ENCODE peak calls at places on chromosomes 13 and 19, in seven cellular contexts. One of them, this sample, is unnamed.

GRCh38 chr19:51110666-51110971 is 2.4 kb upstream of the CTU1 start:
- DNase-seq in cardiac fibroblast: no peak
- DNase-seq in CD4-positive, alpha-beta T cell: no peak
- DNase-seq in cardiac muscle cell: no peak
- DNase-seq in lower lobe of right lung: no peak
- DNase-seq in hepatocyte: no peak
- DNase-seq in prostate gland: no peak
- DNase-seq in this sample: no peak

GRCh38 chr19:2578391-2578826 is 102.5 kb downstream of the GADD45B start:
- DNase-seq in cardiac fibroblast: peak; percentile 80
- DNase-seq in CD4-positive, alpha-beta T cell: no peak
- DNase-seq in cardiac muscle cell: peak; percentile 71
- DNase-seq in lower lobe of right lung: no peak
- DNase-seq in hepatocyte: peak; percentile 52
- DNase-seq in prostate gland: peak; percentile 55
- DNase-seq in this sample: no peak

GRCh38 chr19:2047076-2047448 is 4.0 kb downstream of the MKNK2 start:
- DNase-seq in cardiac fibroblast: no peak
- DNase-seq in CD4-positive, alpha-beta T cell: no peak
- DNase-seq in cardiac muscle cell: no peak
- DNase-seq in lower lobe of right lung: no peak
- DNase-seq in hepatocyte: no peak
- DNase-seq in prostate gland: no peak
- DNase-seq in this sample: no peak

GRCh38 chr13:108020027-108020426 is 195.3 kb downstream of the LIG4 start:
- DNase-seq in cardiac fibroblast: no peak
- DNase-seq in CD4-positive, alpha-beta T cell: no peak
- DNase-seq in cardiac muscle cell: no peak
- DNase-seq in lower lobe of right lung: no peak
- DNase-seq in hepatocyte: peak; percentile 14
- DNase-seq in prostate gland: no peak
- DNase-seq in this sample: no peak

GRCh38 chr13:90545070-90545840 is 802.2 kb upstream of the MIR17HG start:
- DNase-seq in cardiac fibroblast: peak; percentile 11
- DNase-seq in CD4-positive, alpha-beta T cell: no peak
- DNase-seq in cardiac muscle cell: peak; percentile 14
- DNase-seq in lower lobe of right lung: no peak
- DNase-seq in hepatocyte: no peak
- DNase-seq in prostate gland: no peak
- DNase-seq in this sample: no peak

GRCh38 chr19:13782537-13782936 is 8.3 kb downstream of the C19orf53 start:
- DNase-seq in cardiac fibroblast: no peak
- DNase-seq in CD4-positive, alpha-beta T cell: no peak
- DNase-seq in cardiac muscle cell: peak; percentile 21
- DNase-seq in lower lobe of right lung: no peak
- DNase-seq in hepatocyte: no peak
- DNase-seq in prostate gland: no peak
- DNase-seq in this sample: no peak

GRCh38 chr19:47305309-47305751 is 4.3 kb upstream of the C5AR1 start:
- DNase-seq in cardiac fibroblast: peak; percentile 79
- DNase-seq in CD4-positive, alpha-beta T cell: peak; percentile 44
- DNase-seq in cardiac muscle cell: peak; percentile 89
- DNase-seq in lower lobe of right lung: peak; percentile 74
- DNase-seq in hepatocyte: peak; percentile 85
- DNase-seq in prostate gland: no peak
- DNase-seq in this sample: peak; percentile 60

GRCh38 chr19:14580623-14581237 is 2.2 kb upstream of the CLEC17A start:
- DNase-seq in cardiac fibroblast: no peak
- DNase-seq in CD4-positive, alpha-beta T cell: no peak
- DNase-seq in cardiac muscle cell: no peak
- DNase-seq in lower lobe of right lung: no peak
- DNase-seq in hepatocyte: no peak
- DNase-seq in prostate gland: no peak
- DNase-seq in this sample: peak; percentile 45

GRCh38 chr13:110913911-110914292 is 967 bp downstream of the ANKRD10 start:
- DNase-seq in cardiac fibroblast: no peak
- DNase-seq in CD4-positive, alpha-beta T cell: no peak
- DNase-seq in cardiac muscle cell: no peak
- DNase-seq in lower lobe of right lung: no peak
- DNase-seq in hepatocyte: no peak
- DNase-seq in prostate gland: peak; percentile 29
- DNase-seq in this sample: no peak

GRCh38 chr19:2477141-2477710 is 1.3 kb downstream of the GADD45B start:
- DNase-seq in cardiac fibroblast: peak; percentile 42
- DNase-seq in CD4-positive, alpha-beta T cell: peak; percentile 18
- DNase-seq in cardiac muscle cell: peak; percentile 34
- DNase-seq in lower lobe of right lung: peak; percentile 63
- DNase-seq in hepatocyte: peak; percentile 69
- DNase-seq in prostate gland: peak; percentile 47
- DNase-seq in this sample: no peak

GRCh38 chr19:23822735-23823134 is 64.0 kb upstream of the ZNF681 start:
- DNase-seq in cardiac fibroblast: no peak
- DNase-seq in CD4-positive, alpha-beta T cell: no peak
- DNase-seq in cardiac muscle cell: no peak
- DNase-seq in lower lobe of right lung: no peak
- DNase-seq in hepatocyte: no peak
- DNase-seq in prostate gland: no peak
- DNase-seq in this sample: no peak

GRCh38 chr13:109694972-109695371 is 91.4 kb downstream of the IRS2 start:
- DNase-seq in cardiac fibroblast: no peak
- DNase-seq in CD4-positive, alpha-beta T cell: no peak
- DNase-seq in cardiac muscle cell: no peak
- DNase-seq in lower lobe of right lung: no peak
- DNase-seq in hepatocyte: peak; percentile 40
- DNase-seq in prostate gland: no peak
- DNase-seq in this sample: no peak

GRCh38 chr19:51107406-51108065 is 673 bp downstream of the CTU1 start:
- DNase-seq in cardiac fibroblast: peak; percentile 14
- DNase-seq in CD4-positive, alpha-beta T cell: no peak
- DNase-seq in cardiac muscle cell: no peak
- DNase-seq in lower lobe of right lung: no peak
- DNase-seq in hepatocyte: peak; percentile 54
- DNase-seq in prostate gland: no peak
- DNase-seq in this sample: no peak

GRCh38 chr13:109779074-109779473 is 7.3 kb downstream of the IRS2 start:
- DNase-seq in cardiac fibroblast: no peak
- DNase-seq in CD4-positive, alpha-beta T cell: peak; percentile 36
- DNase-seq in cardiac muscle cell: no peak
- DNase-seq in lower lobe of right lung: no peak
- DNase-seq in hepatocyte: no peak
- DNase-seq in prostate gland: no peak
- DNase-seq in this sample: no peak

GRCh38 chr13:33135097-33135496 is 118.9 kb downstream of the KL start:
- DNase-seq in cardiac fibroblast: no peak
- DNase-seq in CD4-positive, alpha-beta T cell: no peak
- DNase-seq in cardiac muscle cell: no peak
- DNase-seq in lower lobe of right lung: no peak
- DNase-seq in hepatocyte: no peak
- DNase-seq in prostate gland: no peak
- DNase-seq in this sample: peak; percentile 27

GRCh38 chr19:872266-872951 is 12.9 kb downstream of the CFD start:
- DNase-seq in cardiac fibroblast: peak; percentile 56
- DNase-seq in CD4-positive, alpha-beta T cell: peak; percentile 77
- DNase-seq in cardiac muscle cell: peak; percentile 89
- DNase-seq in lower lobe of right lung: peak; percentile 88
- DNase-seq in hepatocyte: peak; percentile 79
- DNase-seq in prostate gland: no peak
- DNase-seq in this sample: peak; percentile 92

DNA sequence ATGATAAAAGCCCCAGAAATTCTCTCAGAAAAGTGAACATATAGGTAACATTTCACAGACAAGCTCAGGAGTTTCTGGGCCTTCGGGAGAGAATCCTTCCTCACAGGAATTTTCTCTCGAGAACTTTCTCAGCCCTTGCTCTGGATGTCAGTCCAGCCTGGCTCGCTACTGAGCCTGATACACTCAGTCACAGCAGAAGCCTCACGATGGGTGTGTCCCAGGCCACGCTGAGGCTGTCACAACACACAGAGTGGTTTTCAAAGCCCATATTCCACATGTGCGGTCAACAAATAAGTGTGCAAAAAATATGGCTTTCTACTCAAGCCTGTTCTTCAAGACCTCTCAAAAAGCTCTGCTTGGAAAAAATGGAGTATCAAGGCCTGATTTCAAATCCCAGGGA is 31.5 kb upstream of the MEDAG start:
- DNase-seq in cardiac fibroblast: no peak
- DNase-seq in CD4-positive, alpha-beta T cell: no peak
- DNase-seq in cardiac muscle cell: no peak
- DNase-seq in lower lobe of right lung: no peak
- DNase-seq in hepatocyte: no peak
- DNase-seq in prostate gland: no peak
- DNase-seq in this sample: no peak
- TF ChIP-seq CTCF in cardiac fibroblast: no peak
- TF ChIP-seq CTCF in CD4-positive, alpha-beta T cell: no peak
- TF ChIP-seq CTCF in cardiac muscle cell: no peak
- TF ChIP-seq CTCF in lower lobe of right lung: no peak
- TF ChIP-seq CTCF in hepatocyte: no peak
- TF ChIP-seq CTCF in prostate gland: no peak
- TF ChIP-seq CTCF in this sample: no peak

DNA sequence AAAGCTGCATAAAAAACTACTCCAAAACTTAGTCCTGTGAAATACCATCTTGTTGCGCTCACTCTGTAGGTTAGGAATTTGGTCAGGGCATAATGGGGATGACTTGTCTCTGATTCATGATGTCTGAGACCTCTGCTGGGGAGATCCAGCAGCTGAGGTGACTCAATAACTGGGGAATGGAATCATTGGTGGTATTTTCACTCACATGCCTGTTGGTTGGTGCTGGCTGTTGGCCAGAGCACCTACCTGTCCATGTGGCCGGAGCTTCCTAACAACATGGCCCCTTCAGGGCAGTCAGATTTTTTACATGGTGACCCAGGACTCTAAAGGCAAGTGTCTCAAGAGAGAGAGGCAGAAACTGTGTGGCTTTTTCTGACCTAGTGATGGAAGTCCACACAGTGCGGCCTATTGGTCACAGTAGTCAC is 7.4 kb upstream of the ESD start:
- DNase-seq in cardiac fibroblast: peak; percentile 66
- DNase-seq in CD4-positive, alpha-beta T cell: no peak
- DNase-seq in cardiac muscle cell: peak; percentile 72
- DNase-seq in lower lobe of right lung: no peak
- DNase-seq in hepatocyte: no peak
- DNase-seq in prostate gland: no peak
- DNase-seq in this sample: no peak
- TF ChIP-seq CTCF in cardiac fibroblast: no peak
- TF ChIP-seq CTCF in CD4-positive, alpha-beta T cell: no peak
- TF ChIP-seq CTCF in cardiac muscle cell: no peak
- TF ChIP-seq CTCF in lower lobe of right lung: no peak
- TF ChIP-seq CTCF in hepatocyte: no peak
- TF ChIP-seq CTCF in prostate gland: no peak
- TF ChIP-seq CTCF in this sample: no peak

GRCh38 chr19:49224856-49225255 is 67.3 kb downstream of the TRPM4 start:
- DNase-seq in cardiac fibroblast: peak; percentile 70
- DNase-seq in CD4-positive, alpha-beta T cell: no peak
- DNase-seq in cardiac muscle cell: peak; percentile 67
- DNase-seq in lower lobe of right lung: no peak
- DNase-seq in hepatocyte: peak; percentile 39
- DNase-seq in prostate gland: peak; percentile 36
- DNase-seq in this sample: no peak
- TF ChIP-seq CTCF in cardiac fibroblast: peak; percentile 51
- TF ChIP-seq CTCF in CD4-positive, alpha-beta T cell: no peak
- TF ChIP-seq CTCF in cardiac muscle cell: peak; percentile 39
- TF ChIP-seq CTCF in lower lobe of right lung: peak; percentile 19
- TF ChIP-seq CTCF in hepatocyte: peak; percentile 38
- TF ChIP-seq CTCF in prostate gland: peak; percentile 51
- TF ChIP-seq CTCF in this sample: peak; percentile 23

GRCh38 chr19:10911579-10912363 is 16.7 kb downstream of the YIPF2 start:
- DNase-seq in cardiac fibroblast: no peak
- DNase-seq in CD4-positive, alpha-beta T cell: no peak
- DNase-seq in cardiac muscle cell: no peak
- DNase-seq in lower lobe of right lung: no peak
- DNase-seq in hepatocyte: peak; percentile 2
- DNase-seq in prostate gland: no peak
- DNase-seq in this sample: no peak

GRCh38 chr19:10912619-10913018 is 15.8 kb downstream of the YIPF2 start:
- DNase-seq in cardiac fibroblast: no peak
- DNase-seq in CD4-positive, alpha-beta T cell: no peak
- DNase-seq in cardiac muscle cell: no peak
- DNase-seq in lower lobe of right lung: no peak
- DNase-seq in hepatocyte: no peak
- DNase-seq in prostate gland: no peak
- DNase-seq in this sample: no peak

GRCh38 chr19:10913716-10914340 is 14.6 kb downstream of the YIPF2 start:
- DNase-seq in cardiac fibroblast: no peak
- DNase-seq in CD4-positive, alpha-beta T cell: no peak
- DNase-seq in cardiac muscle cell: no peak
- DNase-seq in lower lobe of right lung: no peak
- DNase-seq in hepatocyte: no peak
- DNase-seq in prostate gland: no peak
- DNase-seq in this sample: no peak

GRCh38 chr19:10908380-10908960 is 20.0 kb downstream of the YIPF2 start:
- DNase-seq in cardiac fibroblast: no peak
- DNase-seq in CD4-positive, alpha-beta T cell: no peak
- DNase-seq in cardiac muscle cell: no peak
- DNase-seq in lower lobe of right lung: no peak
- DNase-seq in hepatocyte: no peak
- DNase-seq in prostate gland: no peak
- DNase-seq in this sample: no peak

GRCh38 chr19:10907925-10908324 is 20.5 kb downstream of the YIPF2 start:
- DNase-seq in cardiac fibroblast: no peak
- DNase-seq in CD4-positive, alpha-beta T cell: no peak
- DNase-seq in cardiac muscle cell: no peak
- DNase-seq in lower lobe of right lung: no peak
- DNase-seq in hepatocyte: no peak
- DNase-seq in prostate gland: no peak
- DNase-seq in this sample: no peak
- TF ChIP-seq CTCF in cardiac fibroblast: no peak
- TF ChIP-seq CTCF in CD4-positive, alpha-beta T cell: no peak
- TF ChIP-seq CTCF in cardiac muscle cell: no peak
- TF ChIP-seq CTCF in lower lobe of right lung: no peak
- TF ChIP-seq CTCF in hepatocyte: no peak
- TF ChIP-seq CTCF in prostate gland: no peak
- TF ChIP-seq CTCF in this sample: no peak

DNA sequence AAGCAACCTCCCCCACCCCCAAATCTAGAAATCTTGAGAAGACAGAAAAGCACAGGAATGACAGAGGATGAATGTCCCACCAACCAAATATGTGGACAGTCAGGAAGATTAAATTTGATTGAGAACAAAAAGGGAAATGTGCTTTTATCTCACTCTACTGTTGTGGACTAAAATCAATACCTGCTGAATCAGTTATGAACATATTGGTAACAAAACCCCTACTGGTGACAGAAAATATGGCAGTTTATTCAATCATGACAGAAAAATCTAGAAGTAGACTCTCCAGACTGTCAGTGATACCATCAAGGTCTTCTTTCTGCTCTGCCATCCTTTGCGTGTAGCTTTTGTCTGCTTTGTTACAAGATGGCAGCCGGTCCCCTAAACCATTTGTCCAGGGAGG is 35.2 kb downstream of the FAM216B start:
- DNase-seq in cardiac fibroblast: no peak
- DNase-seq in CD4-positive, alpha-beta T cell: no peak
- DNase-seq in cardiac muscle cell: no peak
- DNase-seq in lower lobe of right lung: no peak
- DNase-seq in hepatocyte: no peak
- DNase-seq in prostate gland: no peak
- DNase-seq in this sample: no peak
- TF ChIP-seq CTCF in cardiac fibroblast: peak; percentile 33
- TF ChIP-seq CTCF in CD4-positive, alpha-beta T cell: no peak
- TF ChIP-seq CTCF in cardiac muscle cell: no peak
- TF ChIP-seq CTCF in lower lobe of right lung: no peak
- TF ChIP-seq CTCF in hepatocyte: peak; percentile 14
- TF ChIP-seq CTCF in prostate gland: no peak
- TF ChIP-seq CTCF in this sample: no peak